ENCODE peak calls at places on chromosomes 7 and 10, in six cellular contexts. N is transverse colon, W is tibial nerve, K is mammary epithelial cell, V is neural progenitor cell, G is foreskin keratinocyte. X is an unnamed sample.

GRCh38 chr7:151429555-151430331 is 10.2 kb downstream of the CRYGN start:
- DNase-seq in G (no peak), K (no peak), W (no peak), V (no peak), N (peak; percentile 35), X (no peak)

GRCh38 chr7:148464932-148465331 is 125.6 kb upstream of the C7orf33 start:
- DNase-seq in N (no peak), V (no peak), G (no peak), K (no peak), W (no peak), X (no peak)

GRCh38 chr7:105985821-105986220 is 22.8 kb downstream of the CDHR3 start:
- DNase-seq in N (no peak), W (no peak), V (no peak), K (no peak), G (no peak), X (no peak)

GRCh38 chr10:62723375-62723774 is 81.1 kb upstream of the ADO start:
- DNase-seq in W (no peak), N (no peak), V (no peak), K (no peak), G (no peak), X (no peak)

GRCh38 chr7:92639213-92639896 is 49.2 kb upstream of the FAM133B start:
- DNase-seq in G (no peak), N (no peak), V (no peak), W (no peak), K (no peak), X (no peak)

GRCh38 chr7:44309271-44310091 is 15.9 kb downstream of the CAMK2B start:
- DNase-seq in V (peak; percentile 88), N (peak; percentile 46), G (no peak), W (no peak), K (no peak), X (no peak)

GRCh38 chr10:124579003-124579384 is 117.4 kb downstream of the LHPP start:
- DNase-seq in V (no peak), K (peak; percentile 83), G (peak; percentile 68), N (no peak), W (no peak), X (no peak)

GRCh38 chr7:141676618-141677017 is 25.3 kb downstream of the DENND11 start:
- DNase-seq in G (peak; percentile 67), N (no peak), K (peak; percentile 82), W (no peak), V (no peak), X (no peak)

GRCh38 chr10:87504667-87505365 is at the start of gene MINPP1:
- DNase-seq in K (peak; percentile 89), W (peak; percentile 41), G (peak; percentile 64), V (peak; percentile 94), N (peak; percentile 82), X (peak; percentile 86)

GRCh38 chr7:11376549-11376948 is 402.9 kb downstream of the PHF14 start:
- DNase-seq in V (no peak), G (no peak), W (no peak), K (no peak), N (no peak), X (no peak)

GRCh38 chr7:6286486-6286885 is 14.1 kb upstream of the CYTH3 start:
- DNase-seq in G (no peak), K (no peak), V (no peak), N (no peak), W (no peak), X (no peak)

GRCh38 chr7:1559626-1560590 is 3.9 kb upstream of the TMEM184A start:
- DNase-seq in N (no peak), G (peak; percentile 70), K (peak; percentile 69), V (no peak), W (no peak), X (no peak)

GRCh38 chr7:1557006-1557405 is 1.0 kb upstream of the TMEM184A start:
- DNase-seq in K (no peak), W (no peak), N (no peak), G (no peak), V (no peak), X (no peak)

GRCh38 chr7:1558841-1559625 is 3.0 kb upstream of the TMEM184A start:
- DNase-seq in N (peak; percentile 40), K (no peak), G (no peak), V (no peak), W (no peak), X (no peak)

GRCh38 chr7:1557771-1558170 is 1.8 kb upstream of the TMEM184A start:
- DNase-seq in K (no peak), W (no peak), N (no peak), G (no peak), V (no peak), X (no peak)

GRCh38 chr7:1558181-1558811 is 2.3 kb upstream of the TMEM184A start:
- DNase-seq in V (no peak), W (no peak), N (no peak), G (no peak), K (no peak), X (no peak)
- TF ChIP-seq CTCF in V (peak; percentile 7), W (peak; percentile 36), N (no peak), G (peak; percentile 31), K (no peak), X (peak; percentile 45)

DNA sequence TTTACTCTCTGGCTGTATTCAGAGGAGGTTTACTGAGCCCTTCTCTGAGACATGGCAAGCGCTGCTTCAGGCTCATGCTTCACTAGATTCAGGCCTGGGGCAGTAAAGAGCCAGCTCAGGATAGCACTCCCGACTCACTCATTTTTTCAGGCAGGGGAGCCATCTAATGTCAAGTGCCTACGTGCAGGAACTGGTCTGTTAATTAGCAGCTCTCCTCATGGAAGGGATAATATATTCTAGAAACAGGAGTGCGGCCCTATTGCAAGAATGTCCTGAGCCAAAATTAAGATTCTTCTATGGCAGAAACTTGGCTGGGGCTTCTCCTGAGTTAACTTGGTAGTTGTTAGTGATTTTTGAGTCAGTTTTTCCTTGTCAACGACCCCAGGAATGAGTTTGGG is 111.3 kb downstream of the EGFR start:
- DNase-seq in K (peak; percentile 44), N (no peak), G (no peak), W (no peak), V (peak; percentile 34), X (no peak)
- H3K4me1 ChIP-seq in K (peaks cover 81% of the 10 kb centered on the region), N (peaks cover 47% of the 10 kb centered on the region), G (peaks cover 71% of the 10 kb centered on the region), W (peaks cover 79% of the 10 kb centered on the region), V (peaks cover 17% of the 10 kb centered on the region), X (peaks cover 31% of the 10 kb centered on the region)

DNA sequence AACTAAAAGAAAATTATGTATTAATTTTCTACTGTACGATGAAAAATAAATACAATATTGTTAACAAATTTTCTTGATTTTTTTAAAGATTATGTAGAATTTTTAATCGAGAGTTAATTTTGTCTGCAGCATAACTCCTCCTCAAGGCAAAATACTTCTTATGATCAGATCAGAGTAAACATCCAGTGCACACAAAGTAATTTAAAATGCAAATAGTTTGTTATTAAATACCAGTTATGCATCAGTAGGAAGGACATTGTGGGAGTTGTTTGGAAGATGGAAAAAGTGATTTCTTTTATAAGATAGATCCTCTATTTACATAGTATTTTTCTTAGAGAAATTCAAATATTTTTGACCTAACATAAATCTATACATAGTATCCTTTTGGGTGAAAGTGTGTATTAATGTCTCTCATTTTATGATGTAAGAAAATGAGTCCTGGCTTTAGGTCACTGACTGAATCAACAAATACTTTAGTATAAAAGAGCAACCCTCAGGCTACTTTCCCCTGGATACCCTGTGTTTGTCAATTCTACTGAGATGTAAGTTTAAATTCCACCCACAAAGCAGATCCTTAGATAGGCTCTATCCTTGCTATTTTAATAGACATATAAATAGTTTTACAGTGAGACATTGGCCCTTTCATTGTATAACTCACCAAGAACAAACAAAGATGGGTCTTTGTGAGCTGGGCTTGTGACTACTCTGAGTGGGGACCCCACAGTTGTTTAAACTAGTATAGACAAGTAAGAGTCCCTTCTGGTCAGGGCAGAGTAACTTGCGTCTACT is 1133.7 kb downstream of the GATA3 start:
- DNase-seq in N (no peak), K (peak; percentile 71), W (no peak), G (peak; percentile 82), V (no peak), X (no peak)
- H3K27me3 ChIP-seq in N (no peaks in the 10 kb centered on the region), K (no peaks in the 10 kb centered on the region), W (no peaks in the 10 kb centered on the region), G (no peaks in the 10 kb centered on the region), V (peaks cover 7% of the 10 kb centered on the region), X (no peaks in the 10 kb centered on the region)

DNA sequence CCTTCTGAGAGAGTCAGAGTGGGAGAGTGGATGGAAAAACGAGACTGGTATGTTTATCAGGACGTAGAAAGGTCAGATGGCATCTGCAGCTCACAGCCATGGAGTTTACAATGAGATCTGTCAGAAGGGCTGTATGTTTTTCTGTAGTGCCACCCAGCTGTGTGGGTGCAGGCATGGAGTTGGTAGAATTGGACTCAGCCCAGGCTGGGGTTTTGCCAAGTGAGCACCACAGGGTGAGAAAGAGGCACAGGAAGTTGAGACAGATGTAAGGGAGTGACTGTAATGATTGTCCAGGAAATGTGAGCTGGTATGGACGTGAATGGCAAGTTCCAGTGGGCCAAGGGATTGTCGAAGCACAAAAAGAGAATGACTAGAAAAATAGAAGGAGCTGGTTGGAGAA is 9.1 kb upstream of the ZYX start:
- DNase-seq in K (peak; percentile 86), N (peak; percentile 81), G (peak; percentile 71), V (no peak), W (peak; percentile 49), X (no peak)
- TF ChIP-seq CTCF in K (peak; percentile 20), N (no peak), G (peak; percentile 44), V (no peak), W (no peak), X (no peak)

GRCh38 chr7:28332031-28332430 is 80.3 kb upstream of the CREB5 start:
- DNase-seq in W (no peak), V (no peak), K (no peak), N (no peak), G (no peak), X (no peak)
- H3K4me1 ChIP-seq in W (no peaks in the 10 kb centered on the region), V (no peaks in the 10 kb centered on the region), K (no peaks in the 10 kb centered on the region), N (no peaks in the 10 kb centered on the region), G (no peaks in the 10 kb centered on the region), X (no peaks in the 10 kb centered on the region)

GRCh38 chr10:101094113-101094512 is 32.3 kb downstream of the KAZALD1 start:
- DNase-seq in V (no peak), W (no peak), N (no peak), G (no peak), K (no peak), X (no peak)
- H3K27me3 ChIP-seq in V (peaks cover 81% of the 10 kb centered on the region), W (peaks cover 83% of the 10 kb centered on the region), N (peaks cover 85% of the 10 kb centered on the region), G (peaks cover 51% of the 10 kb centered on the region), K (no peaks in the 10 kb centered on the region), X (peaks cover 3% of the 10 kb centered on the region)

DNA sequence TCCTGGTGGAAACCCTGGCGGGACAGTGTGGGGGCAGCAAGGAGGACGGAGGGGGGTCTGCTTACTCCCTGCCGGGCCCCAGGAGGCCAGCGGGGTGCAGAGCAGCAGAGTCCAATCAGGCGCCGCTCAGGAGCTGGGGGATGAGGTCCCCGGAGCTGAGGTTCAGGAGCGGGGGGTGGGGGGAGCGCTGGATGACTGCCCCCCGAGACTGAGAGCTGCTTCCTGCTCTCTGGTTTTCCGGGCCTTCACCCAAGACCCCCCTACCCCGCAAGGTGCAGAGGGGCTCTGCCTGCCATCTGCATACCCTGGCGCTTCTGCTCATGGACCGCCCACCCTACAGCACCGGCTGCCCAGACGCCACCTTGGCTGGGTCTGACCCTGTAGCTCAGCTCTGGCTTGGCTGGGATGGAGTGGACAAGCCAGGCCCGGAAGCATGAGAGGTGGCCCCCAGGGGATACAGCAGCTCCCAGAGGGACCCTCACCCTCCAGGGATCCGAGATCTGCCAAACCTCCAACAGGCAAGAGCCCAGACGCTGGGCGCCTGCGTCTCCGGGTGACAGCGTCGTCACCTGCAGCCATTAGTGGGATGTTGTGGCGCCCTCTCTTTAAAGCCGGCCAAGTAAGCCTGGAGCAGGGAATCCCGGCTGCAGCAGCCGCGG is 923 bp downstream of the KNDC1 start:
- DNase-seq in K (no peak), V (peak; percentile 54), W (no peak), G (no peak), N (no peak), X (no peak)
- TF ChIP-seq CTCF in K (no peak), V (peak; percentile 7), W (no peak), G (no peak), N (no peak), X (no peak)

GRCh38 chr7:55031075-55031474 is 12.3 kb downstream of the EGFR start:
- DNase-seq in V (no peak), W (no peak), K (no peak), G (peak; percentile 2), N (no peak), X (no peak)
- H3K4me1 ChIP-seq in V (no peaks in the 10 kb centered on the region), W (peaks cover 53% of the 10 kb centered on the region), K (peaks cover 35% of the 10 kb centered on the region), G (peaks cover 38% of the 10 kb centered on the region), N (peaks cover 14% of the 10 kb centered on the region), X (peaks cover 45% of the 10 kb centered on the region)

X was measured in ascending aorta.